ENCODE peak calls at places on chromosomes 4 and X, in seven cellular contexts. I is ovary, D is K562, X is esophagus muscularis mucosa, Y is stomach, N is transverse colon, H is upper lobe of left lung. P is an unnamed sample.

GRCh38 chrX:64994131-64994798 is 18.0 kb upstream of the ZC4H2 start:
- DNase-seq in N (no peak), X (no peak), Y (no peak), H (no peak), D (no peak), I (no peak), P (no peak)

GRCh38 chr4:24969486-24969885 is 56.6 kb upstream of the CCDC149 start:
- DNase-seq in D (no peak), Y (no peak), X (no peak), H (no peak), N (no peak), I (no peak), P (no peak)

GRCh38 chr4:94076498-94076897 is 131.2 kb upstream of the SMARCAD1 start:
- DNase-seq in Y (no peak), D (no peak), N (no peak), X (no peak), I (no peak), H (no peak), P (no peak)

GRCh38 chr4:11769425-11769824 is 340.7 kb upstream of the HS3ST1 start:
- DNase-seq in H (no peak), N (no peak), Y (no peak), D (no peak), X (no peak), I (peak; percentile 78), P (no peak)

GRCh38 chrX:150332023-150332422 is 31.1 kb upstream of the MAMLD1 start:
- DNase-seq in Y (no peak), D (no peak), X (no peak), H (no peak), I (no peak), N (no peak), P (no peak)

GRCh38 chr4:23654791-23655190 is 235.1 kb downstream of the PPARGC1A start:
- DNase-seq in D (no peak), I (no peak), N (no peak), H (no peak), Y (no peak), X (no peak), P (no peak)

GRCh38 chr4:19213388-19213787 is 1038.3 kb upstream of the SLIT2 start:
- DNase-seq in H (no peak), X (no peak), N (no peak), I (no peak), D (no peak), Y (no peak), P (no peak)

GRCh38 chr4:184785813-184786212 is 40.0 kb downstream of the ACSL1 start:
- DNase-seq in X (no peak), Y (no peak), H (no peak), I (no peak), N (no peak), D (no peak), P (no peak)

GRCh38 chrX:40146471-40147398 is 49.0 kb upstream of the BCOR start:
- DNase-seq in H (peak; percentile 85), N (no peak), Y (no peak), D (no peak), I (peak; percentile 56), X (no peak), P (no peak)

GRCh38 chr4:81724925-81725329 is 253.2 kb upstream of the RASGEF1B start:
- DNase-seq in H (no peak), Y (peak; percentile 65), N (peak; percentile 53), X (no peak), D (peak; percentile 23), I (no peak), P (peak; percentile 34)

GRCh38 chr4:118894034-118894433 is 5.4 kb downstream of the SYNPO2 start:
- DNase-seq in Y (no peak), H (no peak), X (no peak), N (no peak), I (no peak), D (no peak), P (no peak)

GRCh38 chrX:18490816-18491215 is 65.4 kb downstream of the CDKL5 start:
- DNase-seq in N (no peak), I (no peak), H (no peak), Y (no peak), D (no peak), X (no peak), P (no peak)

GRCh38 chrX:100928660-100929613 is at the start of gene XKRX:
- DNase-seq in Y (peak; percentile 53), X (no peak), I (peak; percentile 15), N (peak; percentile 71), D (peak; percentile 20), H (peak; percentile 90), P (peak; percentile 4)

GRCh38 chrX:18887177-18887820 is 96.6 kb downstream of the PHKA2 start:
- DNase-seq in N (peak; percentile 65), I (no peak), H (peak; percentile 73), X (no peak), D (no peak), Y (peak; percentile 34), P (no peak)

GRCh38 chr4:111174331-111174730 is 551.5 kb upstream of the PITX2 start:
- DNase-seq in Y (no peak), I (no peak), X (no peak), N (no peak), H (no peak), D (no peak), P (no peak)

GRCh38 chrX:136867518-136867917 is 13.0 kb downstream of the RBMX start:
- DNase-seq in N (no peak), H (no peak), I (no peak), X (no peak), Y (no peak), D (peak; percentile 8), P (no peak)

GRCh38 chrX:151901821-151902220 is 10.9 kb upstream of the MAGEA4 start:
- DNase-seq in H (no peak), X (no peak), D (no peak), N (no peak), Y (no peak), I (no peak), P (no peak)

GRCh38 chr4:107977966-107978705 is 11.6 kb upstream of the HADH start:
- DNase-seq in H (no peak), N (no peak), Y (no peak), D (no peak), I (no peak), X (no peak), P (no peak)

GRCh38 chrX:38166478-38167083 is 54.1 kb downstream of the SRPX start:
- DNase-seq in N (no peak), I (no peak), Y (no peak), D (peak; percentile 7), X (no peak), H (no peak), P (peak; percentile 54)

GRCh38 chr4:110049951-110050925 is 137.6 kb downstream of the EGF start:
- DNase-seq in I (no peak), H (no peak), D (peak; percentile 65), Y (peak; percentile 47), N (peak; percentile 40), X (peak; percentile 66), P (peak; percentile 67)

GRCh38 chr4:152185786-152186540 is 349.9 kb downstream of the FBXW7 start:
- DNase-seq in D (no peak), H (no peak), X (no peak), N (no peak), Y (no peak), I (no peak), P (no peak)

GRCh38 chrX:38804481-38805293 is 3.4 kb downstream of the MID1IP1 start:
- DNase-seq in I (peak; percentile 19), D (peak; percentile 35), N (peak; percentile 23), H (peak; percentile 86), Y (peak; percentile 52), X (no peak), P (no peak)

GRCh38 chrX:136823175-136823574 is 42.4 kb upstream of the ARHGEF6 start:
- DNase-seq in N (no peak), I (no peak), Y (no peak), D (no peak), X (no peak), H (no peak), P (no peak)

GRCh38 chrX:43861750-43862149 is 20.5 kb downstream of the MAOB start:
- DNase-seq in Y (no peak), X (no peak), H (no peak), D (no peak), I (peak; percentile 22), N (no peak), P (no peak)

GRCh38 chr4:104352211-104352610 is 142.5 kb downstream of the CXXC4 start:
- DNase-seq in H (no peak), X (no peak), I (no peak), D (no peak), N (no peak), Y (no peak), P (no peak)

GRCh38 chr4:2763511-2763967 is 7.4 kb upstream of the TNIP2 start:
- DNase-seq in D (no peak), H (peak; percentile 50), X (no peak), I (no peak), Y (no peak), N (no peak), P (no peak)
- H3K4me3 ChIP-seq in D (no peak overlapping the region), H (peak overlapping the region; percentile 52), X (peak overlapping the region; percentile 58), I (peak overlapping the region; percentile 47), Y (peak overlapping the region; percentile 50), N (peak overlapping the region; percentile 34), P (peak overlapping the region; percentile 45)

DNA sequence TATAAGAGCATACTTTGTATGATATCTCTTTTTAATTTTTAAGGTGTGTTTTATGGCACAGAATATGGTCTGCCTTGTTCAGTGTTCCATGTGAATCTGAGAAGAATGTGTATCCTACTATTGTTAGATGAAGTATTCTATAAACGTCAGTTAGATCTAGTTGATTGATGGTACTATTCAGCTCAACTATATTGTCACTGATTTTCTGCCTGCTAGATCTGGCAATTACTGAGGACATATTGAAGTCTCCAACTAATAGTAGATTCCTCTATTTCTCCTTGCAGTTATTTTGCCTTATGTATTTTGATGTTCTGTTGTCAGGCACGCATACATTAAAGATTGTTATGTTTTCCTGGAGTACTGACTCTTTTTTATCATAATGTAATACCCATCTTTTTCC is 39.8 kb downstream of the AWAT2 start:
- DNase-seq in X (no peak), Y (no peak), N (no peak), H (no peak), D (no peak), I (no peak), P (no peak)
- TF ChIP-seq EP300 in X (no peak), Y (no peak), N (no peak), H (no peak), D (no peak), I (no peak), P (no peak)

GRCh38 chr4:6334203-6334887 is 64.7 kb downstream of the WFS1 start:
- DNase-seq in Y (no peak), X (no peak), D (no peak), N (no peak), H (no peak), I (no peak), P (no peak)
- H3K27me3 ChIP-seq in Y (no peaks in the 10 kb centered on the region), X (no peaks in the 10 kb centered on the region), D (no peaks in the 10 kb centered on the region), N (peaks cover 33% of the 10 kb centered on the region), H (no peaks in the 10 kb centered on the region), I (no peaks in the 10 kb centered on the region), P (peaks cover 35% of the 10 kb centered on the region)

DNA sequence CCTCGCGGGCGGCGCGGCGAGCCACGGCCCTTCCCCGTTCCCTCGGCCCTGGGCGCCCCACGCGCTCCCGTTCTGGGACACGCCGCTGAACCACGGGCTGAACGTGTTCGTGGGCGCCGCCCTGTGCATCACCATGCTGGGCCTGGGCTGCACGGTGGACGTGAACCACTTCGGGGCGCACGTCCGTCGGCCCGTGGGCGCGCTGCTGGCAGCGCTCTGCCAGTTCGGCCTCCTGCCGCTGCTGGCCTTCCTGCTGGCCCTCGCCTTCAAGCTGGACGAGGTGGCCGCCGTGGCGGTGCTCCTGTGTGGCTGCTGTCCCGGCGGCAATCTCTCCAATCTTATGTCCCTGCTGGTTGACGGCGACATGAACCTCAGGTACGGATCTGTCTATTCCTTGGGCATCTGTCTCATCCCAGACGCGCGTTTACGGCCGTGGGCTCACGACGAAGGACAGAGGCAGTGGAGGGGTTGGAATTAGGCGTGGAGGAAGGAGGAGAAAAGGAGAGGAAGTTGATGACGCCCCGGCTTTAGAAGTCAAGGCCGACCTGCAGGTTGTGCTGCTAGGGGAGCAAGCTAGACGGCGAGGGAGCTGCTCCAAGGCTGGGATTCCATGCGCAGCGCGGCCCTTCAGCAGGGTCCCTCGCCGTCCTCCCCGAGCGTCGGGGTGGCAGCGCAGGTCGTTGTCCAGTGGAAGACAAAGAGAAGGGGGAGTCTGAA is 792 bp downstream of the SLC10A4 start:
- DNase-seq in I (no peak), H (peak; percentile 81), D (peak; percentile 32), N (no peak), Y (no peak), X (no peak), P (no peak)
- H3K4me3 ChIP-seq in I (no peak overlapping the region), H (peak overlapping the region; percentile 50), D (peak overlapping the region; percentile 51), N (peak overlapping the region; percentile 10), Y (peak overlapping the region; percentile 31), X (peak overlapping the region; percentile 32), P (no peak overlapping the region)

P was measured in tibial nerve.